ENCODE peak calls at places on chromosome 3, in nine cellular contexts. One of them, this sample, is unnamed.

GRCh38 chr3:126555795-126556636 is 2.7 kb downstream of the C3orf22 start:
- DNase-seq in CD8-positive, alpha-beta T cell: no peak
- DNase-seq in cardiac muscle cell: no peak
- DNase-seq in neural progenitor cell: no peak
- DNase-seq in dorsolateral prefrontal cortex: no peak
- DNase-seq in left ventricle myocardium inferior: no peak
- DNase-seq in cardiac fibroblast: no peak
- DNase-seq in colonic mucosa: no peak
- DNase-seq in AG10803: no peak
- DNase-seq in this sample: peak; percentile 6

GRCh38 chr3:20575153-20575552 is 389.1 kb upstream of the SGO1 start:
- DNase-seq in CD8-positive, alpha-beta T cell: no peak
- DNase-seq in cardiac muscle cell: no peak
- DNase-seq in neural progenitor cell: peak; percentile 3
- DNase-seq in dorsolateral prefrontal cortex: no peak
- DNase-seq in left ventricle myocardium inferior: no peak
- DNase-seq in cardiac fibroblast: peak; percentile 78
- DNase-seq in colonic mucosa: no peak
- DNase-seq in AG10803: peak; percentile 75
- DNase-seq in this sample: no peak

GRCh38 chr3:33636125-33636855 is 81.8 kb downstream of the CLASP2 start:
- DNase-seq in CD8-positive, alpha-beta T cell: no peak
- DNase-seq in cardiac muscle cell: peak; percentile 69
- DNase-seq in neural progenitor cell: peak; percentile 72
- DNase-seq in dorsolateral prefrontal cortex: no peak
- DNase-seq in left ventricle myocardium inferior: no peak
- DNase-seq in cardiac fibroblast: peak; percentile 82
- DNase-seq in colonic mucosa: no peak
- DNase-seq in AG10803: peak; percentile 77
- DNase-seq in this sample: no peak

GRCh38 chr3:10945683-10946287 is 46.8 kb upstream of the SLC6A1 start:
- DNase-seq in CD8-positive, alpha-beta T cell: peak; percentile 45
- DNase-seq in cardiac muscle cell: peak; percentile 90
- DNase-seq in neural progenitor cell: peak; percentile 93
- DNase-seq in dorsolateral prefrontal cortex: peak; percentile 65
- DNase-seq in left ventricle myocardium inferior: peak; percentile 49
- DNase-seq in cardiac fibroblast: peak; percentile 49
- DNase-seq in colonic mucosa: peak; percentile 40
- DNase-seq in AG10803: peak; percentile 22
- DNase-seq in this sample: peak; percentile 77

GRCh38 chr3:76177650-76178049 is 392.3 kb upstream of the ZNF717 start:
- DNase-seq in CD8-positive, alpha-beta T cell: no peak
- DNase-seq in cardiac muscle cell: no peak
- DNase-seq in neural progenitor cell: no peak
- DNase-seq in dorsolateral prefrontal cortex: no peak
- DNase-seq in left ventricle myocardium inferior: no peak
- DNase-seq in cardiac fibroblast: no peak
- DNase-seq in colonic mucosa: no peak
- DNase-seq in AG10803: no peak
- DNase-seq in this sample: no peak

GRCh38 chr3:6807967-6808588 is 52.8 kb upstream of the GRM7 start:
- DNase-seq in CD8-positive, alpha-beta T cell: no peak
- DNase-seq in cardiac muscle cell: no peak
- DNase-seq in neural progenitor cell: no peak
- DNase-seq in dorsolateral prefrontal cortex: no peak
- DNase-seq in left ventricle myocardium inferior: no peak
- DNase-seq in cardiac fibroblast: no peak
- DNase-seq in colonic mucosa: no peak
- DNase-seq in AG10803: no peak
- DNase-seq in this sample: no peak

GRCh38 chr3:29937185-29937584 is 656.3 kb downstream of the RBMS3 start:
- DNase-seq in CD8-positive, alpha-beta T cell: no peak
- DNase-seq in cardiac muscle cell: no peak
- DNase-seq in neural progenitor cell: no peak
- DNase-seq in dorsolateral prefrontal cortex: no peak
- DNase-seq in left ventricle myocardium inferior: no peak
- DNase-seq in cardiac fibroblast: peak; percentile 53
- DNase-seq in colonic mucosa: no peak
- DNase-seq in AG10803: no peak
- DNase-seq in this sample: no peak

GRCh38 chr3:8762607-8763377 is 6.6 kb downstream of the OXTR start:
- DNase-seq in CD8-positive, alpha-beta T cell: no peak
- DNase-seq in cardiac muscle cell: no peak
- DNase-seq in neural progenitor cell: no peak
- DNase-seq in dorsolateral prefrontal cortex: no peak
- DNase-seq in left ventricle myocardium inferior: no peak
- DNase-seq in cardiac fibroblast: no peak
- DNase-seq in colonic mucosa: no peak
- DNase-seq in AG10803: no peak
- DNase-seq in this sample: no peak

GRCh38 chr3:15728766-15729165 is 69.0 kb downstream of the ANKRD28 start:
- DNase-seq in CD8-positive, alpha-beta T cell: no peak
- DNase-seq in cardiac muscle cell: no peak
- DNase-seq in neural progenitor cell: no peak
- DNase-seq in dorsolateral prefrontal cortex: no peak
- DNase-seq in left ventricle myocardium inferior: no peak
- DNase-seq in cardiac fibroblast: no peak
- DNase-seq in colonic mucosa: no peak
- DNase-seq in AG10803: peak; percentile 29
- DNase-seq in this sample: no peak

GRCh38 chr3:62003833-62004232 is 369.5 kb downstream of the FEZF2 start:
- DNase-seq in CD8-positive, alpha-beta T cell: no peak
- DNase-seq in cardiac muscle cell: no peak
- DNase-seq in neural progenitor cell: no peak
- DNase-seq in dorsolateral prefrontal cortex: no peak
- DNase-seq in left ventricle myocardium inferior: no peak
- DNase-seq in cardiac fibroblast: no peak
- DNase-seq in colonic mucosa: no peak
- DNase-seq in AG10803: no peak
- DNase-seq in this sample: no peak

GRCh38 chr3:56800373-56801150 is 1.2 kb downstream of the ARHGEF3 start:
- DNase-seq in CD8-positive, alpha-beta T cell: peak; percentile 80
- DNase-seq in cardiac muscle cell: no peak
- DNase-seq in neural progenitor cell: no peak
- DNase-seq in dorsolateral prefrontal cortex: no peak
- DNase-seq in left ventricle myocardium inferior: no peak
- DNase-seq in cardiac fibroblast: peak; percentile 33
- DNase-seq in colonic mucosa: peak; percentile 40
- DNase-seq in AG10803: no peak
- DNase-seq in this sample: no peak

GRCh38 chr3:51024765-51025681 is 350.3 kb downstream of the DOCK3 start:
- DNase-seq in CD8-positive, alpha-beta T cell: peak; percentile 87
- DNase-seq in cardiac muscle cell: peak; percentile 10
- DNase-seq in neural progenitor cell: no peak
- DNase-seq in dorsolateral prefrontal cortex: no peak
- DNase-seq in left ventricle myocardium inferior: no peak
- DNase-seq in cardiac fibroblast: no peak
- DNase-seq in colonic mucosa: peak; percentile 67
- DNase-seq in AG10803: no peak
- DNase-seq in this sample: no peak

GRCh38 chr3:159732172-159733111 is 256.2 kb upstream of the IL12A start:
- DNase-seq in CD8-positive, alpha-beta T cell: no peak
- DNase-seq in cardiac muscle cell: peak; percentile 69
- DNase-seq in neural progenitor cell: peak; percentile 53
- DNase-seq in dorsolateral prefrontal cortex: no peak
- DNase-seq in left ventricle myocardium inferior: no peak
- DNase-seq in cardiac fibroblast: peak; percentile 64
- DNase-seq in colonic mucosa: no peak
- DNase-seq in AG10803: peak; percentile 94
- DNase-seq in this sample: no peak

GRCh38 chr3:62068337-62068736 is 305.0 kb downstream of the FEZF2 start:
- DNase-seq in CD8-positive, alpha-beta T cell: no peak
- DNase-seq in cardiac muscle cell: no peak
- DNase-seq in neural progenitor cell: no peak
- DNase-seq in dorsolateral prefrontal cortex: no peak
- DNase-seq in left ventricle myocardium inferior: no peak
- DNase-seq in cardiac fibroblast: no peak
- DNase-seq in colonic mucosa: no peak
- DNase-seq in AG10803: no peak
- DNase-seq in this sample: no peak

GRCh38 chr3:52046186-52046913 is 10.0 kb downstream of the DUSP7 start:
- DNase-seq in CD8-positive, alpha-beta T cell: no peak
- DNase-seq in cardiac muscle cell: no peak
- DNase-seq in neural progenitor cell: no peak
- DNase-seq in dorsolateral prefrontal cortex: peak; percentile 69
- DNase-seq in left ventricle myocardium inferior: no peak
- DNase-seq in cardiac fibroblast: peak; percentile 99
- DNase-seq in colonic mucosa: no peak
- DNase-seq in AG10803: peak; percentile 98
- DNase-seq in this sample: no peak

GRCh38 chr3:140093742-140094141 is 158.8 kb downstream of the CLSTN2 start:
- DNase-seq in CD8-positive, alpha-beta T cell: no peak
- DNase-seq in cardiac muscle cell: no peak
- DNase-seq in neural progenitor cell: no peak
- DNase-seq in dorsolateral prefrontal cortex: peak; percentile 42
- DNase-seq in left ventricle myocardium inferior: peak; percentile 33
- DNase-seq in cardiac fibroblast: peak; percentile 62
- DNase-seq in colonic mucosa: peak; percentile 70
- DNase-seq in AG10803: peak; percentile 53
- DNase-seq in this sample: no peak

GRCh38 chr3:126284258-126284904 is 72.8 kb downstream of the KLF15 start:
- DNase-seq in CD8-positive, alpha-beta T cell: no peak
- DNase-seq in cardiac muscle cell: no peak
- DNase-seq in neural progenitor cell: no peak
- DNase-seq in dorsolateral prefrontal cortex: no peak
- DNase-seq in left ventricle myocardium inferior: no peak
- DNase-seq in cardiac fibroblast: peak; percentile 78
- DNase-seq in colonic mucosa: no peak
- DNase-seq in AG10803: peak; percentile 52
- DNase-seq in this sample: no peak

GRCh38 chr3:155870945-155871745 is 695 bp downstream of the GMPS start:
- DNase-seq in CD8-positive, alpha-beta T cell: peak; percentile 33
- DNase-seq in cardiac muscle cell: peak; percentile 56
- DNase-seq in neural progenitor cell: peak; percentile 61
- DNase-seq in dorsolateral prefrontal cortex: peak; percentile 42
- DNase-seq in left ventricle myocardium inferior: peak; percentile 54
- DNase-seq in cardiac fibroblast: peak; percentile 32
- DNase-seq in colonic mucosa: peak; percentile 71
- DNase-seq in AG10803: peak; percentile 33
- DNase-seq in this sample: peak; percentile 44

GRCh38 chr3:32577621-32578556 is 7.2 kb upstream of the DYNC1LI1 start:
- DNase-seq in CD8-positive, alpha-beta T cell: no peak
- DNase-seq in cardiac muscle cell: no peak
- DNase-seq in neural progenitor cell: no peak
- DNase-seq in dorsolateral prefrontal cortex: no peak
- DNase-seq in left ventricle myocardium inferior: no peak
- DNase-seq in cardiac fibroblast: peak; percentile 59
- DNase-seq in colonic mucosa: no peak
- DNase-seq in AG10803: peak; percentile 69
- DNase-seq in this sample: no peak
- TF ChIP-seq CTCF in CD8-positive, alpha-beta T cell: no peak
- TF ChIP-seq CTCF in cardiac muscle cell: no peak
- TF ChIP-seq CTCF in neural progenitor cell: no peak
- TF ChIP-seq CTCF in dorsolateral prefrontal cortex: no peak
- TF ChIP-seq CTCF in left ventricle myocardium inferior: peak; percentile 12
- TF ChIP-seq CTCF in cardiac fibroblast: no peak
- TF ChIP-seq CTCF in colonic mucosa: no peak
- TF ChIP-seq CTCF in AG10803: no peak
- TF ChIP-seq CTCF in this sample: no peak

GRCh38 chr3:48715179-48715800 is 1.7 kb downstream of the IP6K2 start:
- DNase-seq in CD8-positive, alpha-beta T cell: no peak
- DNase-seq in cardiac muscle cell: peak; percentile 18
- DNase-seq in neural progenitor cell: peak; percentile 81
- DNase-seq in dorsolateral prefrontal cortex: no peak
- DNase-seq in left ventricle myocardium inferior: no peak
- DNase-seq in cardiac fibroblast: peak; percentile 43
- DNase-seq in colonic mucosa: no peak
- DNase-seq in AG10803: peak; percentile 62
- DNase-seq in this sample: no peak

GRCh38 chr3:48711727-48712126 is 5.3 kb downstream of the IP6K2 start:
- DNase-seq in CD8-positive, alpha-beta T cell: no peak
- DNase-seq in cardiac muscle cell: no peak
- DNase-seq in neural progenitor cell: no peak
- DNase-seq in dorsolateral prefrontal cortex: no peak
- DNase-seq in left ventricle myocardium inferior: no peak
- DNase-seq in cardiac fibroblast: no peak
- DNase-seq in colonic mucosa: no peak
- DNase-seq in AG10803: no peak
- DNase-seq in this sample: no peak

GRCh38 chr3:48716982-48717746 is at the start of gene IP6K2:
- DNase-seq in CD8-positive, alpha-beta T cell: peak; percentile 99
- DNase-seq in cardiac muscle cell: peak; percentile 99
- DNase-seq in neural progenitor cell: peak; percentile 100
- DNase-seq in dorsolateral prefrontal cortex: peak; percentile 99
- DNase-seq in left ventricle myocardium inferior: peak; percentile 99
- DNase-seq in cardiac fibroblast: peak; percentile 97
- DNase-seq in colonic mucosa: peak; percentile 100
- DNase-seq in AG10803: peak; percentile 96
- DNase-seq in this sample: peak; percentile 98

DNA sequence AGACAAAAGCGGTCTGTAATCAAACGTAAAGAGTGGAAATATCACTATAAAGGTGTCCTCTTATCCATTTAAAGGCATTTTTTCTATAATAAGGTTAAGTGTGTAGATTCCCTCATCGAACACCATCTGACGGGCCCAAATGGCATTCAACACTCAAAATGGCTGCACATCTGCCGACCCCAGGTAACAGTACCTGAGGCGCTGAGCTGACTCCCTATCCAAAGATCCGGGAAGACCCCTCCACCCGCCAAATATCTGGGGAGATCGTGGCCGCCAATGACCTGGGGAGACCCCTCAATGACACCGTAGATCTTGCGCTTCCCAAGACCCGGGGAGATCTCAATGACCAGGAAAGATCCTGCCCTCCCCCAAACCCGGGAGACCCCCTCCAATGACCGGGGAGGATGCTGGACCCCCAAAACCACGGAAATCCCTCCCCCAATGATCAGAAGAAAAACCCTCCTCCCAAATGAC is 476 bp downstream of the IP6K2 start:
- DNase-seq in CD8-positive, alpha-beta T cell: peak; percentile 24
- DNase-seq in cardiac muscle cell: peak; percentile 18
- DNase-seq in neural progenitor cell: peak; percentile 25
- DNase-seq in dorsolateral prefrontal cortex: no peak
- DNase-seq in left ventricle myocardium inferior: no peak
- DNase-seq in cardiac fibroblast: no peak
- DNase-seq in colonic mucosa: no peak
- DNase-seq in AG10803: no peak
- DNase-seq in this sample: no peak
- TF ChIP-seq CTCF in CD8-positive, alpha-beta T cell: no peak
- TF ChIP-seq CTCF in cardiac muscle cell: no peak
- TF ChIP-seq CTCF in neural progenitor cell: no peak
- TF ChIP-seq CTCF in dorsolateral prefrontal cortex: no peak
- TF ChIP-seq CTCF in left ventricle myocardium inferior: no peak
- TF ChIP-seq CTCF in cardiac fibroblast: no peak
- TF ChIP-seq CTCF in colonic mucosa: no peak
- TF ChIP-seq CTCF in AG10803: no peak
- TF ChIP-seq CTCF in this sample: no peak

GRCh38 chr3:157347577-157348303 is 88.9 kb upstream of the PTX3 start:
- DNase-seq in CD8-positive, alpha-beta T cell: no peak
- DNase-seq in cardiac muscle cell: no peak
- DNase-seq in neural progenitor cell: peak; percentile 47
- DNase-seq in dorsolateral prefrontal cortex: no peak
- DNase-seq in left ventricle myocardium inferior: no peak
- DNase-seq in cardiac fibroblast: peak; percentile 92
- DNase-seq in colonic mucosa: no peak
- DNase-seq in AG10803: no peak
- DNase-seq in this sample: no peak
- TF ChIP-seq CTCF in CD8-positive, alpha-beta T cell: no peak
- TF ChIP-seq CTCF in cardiac muscle cell: peak; percentile 63
- TF ChIP-seq CTCF in neural progenitor cell: peak; percentile 63
- TF ChIP-seq CTCF in dorsolateral prefrontal cortex: no peak
- TF ChIP-seq CTCF in left ventricle myocardium inferior: no peak
- TF ChIP-seq CTCF in cardiac fibroblast: peak; percentile 48
- TF ChIP-seq CTCF in colonic mucosa: no peak
- TF ChIP-seq CTCF in AG10803: peak; percentile 25
- TF ChIP-seq CTCF in this sample: peak; percentile 35

GRCh38 chr3:65149877-65150276 is 462.1 kb upstream of the ADAMTS9 start:
- DNase-seq in CD8-positive, alpha-beta T cell: no peak
- DNase-seq in cardiac muscle cell: no peak
- DNase-seq in neural progenitor cell: no peak
- DNase-seq in dorsolateral prefrontal cortex: no peak
- DNase-seq in left ventricle myocardium inferior: no peak
- DNase-seq in cardiac fibroblast: no peak
- DNase-seq in colonic mucosa: no peak
- DNase-seq in AG10803: no peak
- DNase-seq in this sample: no peak
- TF ChIP-seq CTCF in CD8-positive, alpha-beta T cell: no peak
- TF ChIP-seq CTCF in cardiac muscle cell: no peak
- TF ChIP-seq CTCF in neural progenitor cell: no peak
- TF ChIP-seq CTCF in dorsolateral prefrontal cortex: no peak
- TF ChIP-seq CTCF in left ventricle myocardium inferior: no peak
- TF ChIP-seq CTCF in cardiac fibroblast: no peak
- TF ChIP-seq CTCF in colonic mucosa: no peak
- TF ChIP-seq CTCF in AG10803: no peak
- TF ChIP-seq CTCF in this sample: no peak